ENCODE peak calls at places on chromosomes 4 and X, in ten cellular contexts. T, F, J, D, B, V, X, S, H and M are unnamed samples.

GRCh38 chr4:171025323-171025722 is 787.9 kb upstream of the GALNTL6 start:
- DNase-seq in X (no peak), J (no peak), B (no peak), T (no peak), V (no peak), F (no peak), H (no peak), D (no peak), S (no peak), M (no peak)

GRCh38 chr4:88610771-88611170 is 18.5 kb downstream of the HERC3 start:
- DNase-seq in D (no peak), F (no peak), V (no peak), X (peak), S (no peak), B (no peak), T (no peak), J (peak), H (peak), M (no peak)

GRCh38 chr4:88054909-88055308 is 47.5 kb downstream of the PKD2 start:
- DNase-seq in B (peak), D (peak), X (peak), S (no peak), T (peak), J (peak), V (no peak), H (peak), F (no peak), M (peak)

GRCh38 chrX:46627700-46628405 is 54.3 kb downstream of the CHST7 start:
- DNase-seq in J (no peak), B (no peak), V (no peak), H (peak), X (no peak), D (no peak), F (no peak), T (no peak), S (no peak), M (no peak)

GRCh38 chrX:148416931-148417330 is 83.5 kb upstream of the AFF2 start:
- DNase-seq in V (no peak), S (no peak), B (no peak), H (peak), T (no peak), X (peak), D (no peak), F (no peak), J (no peak), M (no peak)

GRCh38 chrX:153609917-153610833 is 11.2 kb upstream of the CCNQ start:
- DNase-seq in B (peak), V (peak), J (peak), H (peak), S (peak), F (peak), D (peak), X (peak), T (peak), M (no peak)

GRCh38 chr4:144355809-144356757 is 215.6 kb upstream of the GYPA start:
- DNase-seq in J (peak), D (peak), V (no peak), S (no peak), F (no peak), B (peak), H (peak), X (peak), T (peak), M (peak)

GRCh38 chr4:169024762-169025161 is 14.7 kb upstream of the CBR4 start:
- DNase-seq in S (no peak), V (peak), X (peak), T (peak), B (peak), H (peak), J (no peak), F (peak), D (no peak), M (peak)

GRCh38 chr4:4512282-4512681 is 29.6 kb downstream of the STX18 start:
- DNase-seq in V (no peak), F (no peak), X (no peak), H (no peak), B (no peak), T (no peak), S (no peak), J (no peak), D (no peak), M (no peak)

GRCh38 chrX:125757794-125758564 is 408.1 kb downstream of the DCAF12L2 start:
- DNase-seq in B (no peak), J (no peak), F (no peak), T (no peak), D (no peak), X (no peak), S (no peak), V (no peak), H (no peak), M (no peak)

GRCh38 chr4:163701915-163702314 is 207.4 kb downstream of the TMA16 start:
- DNase-seq in V (peak), X (no peak), S (no peak), D (no peak), B (peak), T (no peak), H (no peak), J (no peak), F (no peak), M (no peak)

GRCh38 chrX:80808160-80808735 is 1.4 kb downstream of the BRWD3 start:
- DNase-seq in D (peak), J (peak), H (peak), T (peak), V (peak), F (peak), B (peak), X (peak), S (peak), M (peak)

GRCh38 chrX:101203782-101204351 is 15.7 kb upstream of the DRP2 start:
- DNase-seq in S (no peak), V (no peak), B (no peak), J (no peak), D (no peak), H (no peak), F (no peak), T (no peak), X (no peak), M (peak)

GRCh38 chr4:8419222-8420041 is 21.1 kb downstream of the ACOX3 start:
- DNase-seq in T (no peak), V (no peak), J (peak), S (no peak), D (no peak), H (peak), B (peak), X (no peak), F (no peak), M (no peak)

GRCh38 chr4:76950846-76951321 is 1.3 kb downstream of the SEPTIN11 start:
- DNase-seq in V (peak), B (peak), S (no peak), X (peak), J (peak), H (peak), F (peak), D (peak), T (peak), M (peak)

GRCh38 chrX:9745417-9746115 is 20.1 kb downstream of the GPR143 start:
- DNase-seq in S (no peak), X (no peak), H (peak), F (no peak), T (peak), V (no peak), D (no peak), B (peak), J (peak), M (peak)

GRCh38 chr4:54165438-54165837 is 63.7 kb upstream of the PDGFRA start:
- DNase-seq in T (no peak), H (peak), D (no peak), S (no peak), V (no peak), X (peak), J (peak), F (no peak), B (peak), M (no peak)

GRCh38 chrX:82734140-82734539 is 774.0 kb upstream of the POU3F4 start:
- DNase-seq in D (no peak), H (no peak), J (no peak), T (no peak), S (no peak), B (no peak), F (no peak), V (no peak), X (no peak), M (no peak)

GRCh38 chrX:65300104-65300809 is 234.3 kb downstream of the LAS1L start:
- DNase-seq in F (no peak), X (no peak), V (no peak), T (no peak), J (peak), B (no peak), H (no peak), D (no peak), S (no peak), M (peak)